ENCODE peak calls at places on chromosomes 5 and 9, in nine cellular contexts. One of them, this sample, is unnamed.
A peak's percentile ranks its signal among the peaks of the same experiment; 100 is the strongest.

GRCh38 chr9:77912895-77913693 is 118.5 kb downstream of the GNAQ start:
- ATAC-seq in naive thymus-derived CD8-positive, alpha-beta T cell: no peak
- ATAC-seq in activated naive CD4-positive, alpha-beta T cell treated with anti-CD3 and anti-CD28 coated beads, Interleukin-2, amount 50 U/mL, for 72 hours: no peak
- ATAC-seq in pancreas: no peak
- ATAC-seq in stimulated activated naive CD8-positive, alpha-beta T cell treated with anti-CD3 and anti-CD28 coated beads, Interleukin-15, amount 100 ng/mL, for 72 hours: no peak
- ATAC-seq in right cardiac atrium: no peak
- ATAC-seq in stimulated activated memory B cell treated with anti-CD40 and anti-IgM and Interleukin-4, amounts not matched to agents 10 μg/mL and 1 μg/mL and 100 μg/mL, for 72 hours: no peak
- ATAC-seq in Right ventricle myocardium superior: no peak
- ATAC-seq in right lobe of liver: no peak
- ATAC-seq in this sample: no peak

GRCh38 chr9:98565152-98566135 is 143.3 kb downstream of the GABBR2 start:
- ATAC-seq in naive thymus-derived CD8-positive, alpha-beta T cell: no peak
- ATAC-seq in activated naive CD4-positive, alpha-beta T cell treated with anti-CD3 and anti-CD28 coated beads, Interleukin-2, amount 50 U/mL, for 72 hours: no peak
- ATAC-seq in pancreas: no peak
- ATAC-seq in stimulated activated naive CD8-positive, alpha-beta T cell treated with anti-CD3 and anti-CD28 coated beads, Interleukin-15, amount 100 ng/mL, for 72 hours: peak; percentile 18
- ATAC-seq in right cardiac atrium: no peak
- ATAC-seq in stimulated activated memory B cell treated with anti-CD40 and anti-IgM and Interleukin-4, amounts not matched to agents 10 μg/mL and 1 μg/mL and 100 μg/mL, for 72 hours: peak; percentile 10
- ATAC-seq in Right ventricle myocardium superior: no peak
- ATAC-seq in right lobe of liver: no peak
- ATAC-seq in this sample: no peak

GRCh38 chr5:94968507-94969095 is 316.3 kb downstream of the MCTP1 start:
- ATAC-seq in naive thymus-derived CD8-positive, alpha-beta T cell: no peak
- ATAC-seq in activated naive CD4-positive, alpha-beta T cell treated with anti-CD3 and anti-CD28 coated beads, Interleukin-2, amount 50 U/mL, for 72 hours: peak; percentile 60
- ATAC-seq in pancreas: peak; percentile 98
- ATAC-seq in stimulated activated naive CD8-positive, alpha-beta T cell treated with anti-CD3 and anti-CD28 coated beads, Interleukin-15, amount 100 ng/mL, for 72 hours: peak; percentile 53
- ATAC-seq in right cardiac atrium: peak; percentile 31
- ATAC-seq in stimulated activated memory B cell treated with anti-CD40 and anti-IgM and Interleukin-4, amounts not matched to agents 10 μg/mL and 1 μg/mL and 100 μg/mL, for 72 hours: peak; percentile 47
- ATAC-seq in Right ventricle myocardium superior: peak; percentile 66
- ATAC-seq in right lobe of liver: peak; percentile 93
- ATAC-seq in this sample: no peak

GRCh38 chr9:115157245-115157674 is 39.3 kb upstream of the TNC start:
- ATAC-seq in naive thymus-derived CD8-positive, alpha-beta T cell: no peak
- ATAC-seq in activated naive CD4-positive, alpha-beta T cell treated with anti-CD3 and anti-CD28 coated beads, Interleukin-2, amount 50 U/mL, for 72 hours: peak; percentile 81
- ATAC-seq in pancreas: peak; percentile 59
- ATAC-seq in stimulated activated naive CD8-positive, alpha-beta T cell treated with anti-CD3 and anti-CD28 coated beads, Interleukin-15, amount 100 ng/mL, for 72 hours: no peak
- ATAC-seq in right cardiac atrium: no peak
- ATAC-seq in stimulated activated memory B cell treated with anti-CD40 and anti-IgM and Interleukin-4, amounts not matched to agents 10 μg/mL and 1 μg/mL and 100 μg/mL, for 72 hours: no peak
- ATAC-seq in Right ventricle myocardium superior: no peak
- ATAC-seq in right lobe of liver: no peak
- ATAC-seq in this sample: peak; percentile 83

GRCh38 chr5:157669701-157670097 is 1.6 kb upstream of the C5orf52 start:
- ATAC-seq in naive thymus-derived CD8-positive, alpha-beta T cell: no peak
- ATAC-seq in activated naive CD4-positive, alpha-beta T cell treated with anti-CD3 and anti-CD28 coated beads, Interleukin-2, amount 50 U/mL, for 72 hours: no peak
- ATAC-seq in pancreas: no peak
- ATAC-seq in stimulated activated naive CD8-positive, alpha-beta T cell treated with anti-CD3 and anti-CD28 coated beads, Interleukin-15, amount 100 ng/mL, for 72 hours: no peak
- ATAC-seq in right cardiac atrium: no peak
- ATAC-seq in stimulated activated memory B cell treated with anti-CD40 and anti-IgM and Interleukin-4, amounts not matched to agents 10 μg/mL and 1 μg/mL and 100 μg/mL, for 72 hours: no peak
- ATAC-seq in Right ventricle myocardium superior: no peak
- ATAC-seq in right lobe of liver: no peak
- ATAC-seq in this sample: no peak

GRCh38 chr5:141778211-141778610 is 96.2 kb upstream of the ARAP3 start:
- ATAC-seq in naive thymus-derived CD8-positive, alpha-beta T cell: no peak
- ATAC-seq in activated naive CD4-positive, alpha-beta T cell treated with anti-CD3 and anti-CD28 coated beads, Interleukin-2, amount 50 U/mL, for 72 hours: no peak
- ATAC-seq in pancreas: no peak
- ATAC-seq in stimulated activated naive CD8-positive, alpha-beta T cell treated with anti-CD3 and anti-CD28 coated beads, Interleukin-15, amount 100 ng/mL, for 72 hours: peak; percentile 57
- ATAC-seq in right cardiac atrium: no peak
- ATAC-seq in stimulated activated memory B cell treated with anti-CD40 and anti-IgM and Interleukin-4, amounts not matched to agents 10 μg/mL and 1 μg/mL and 100 μg/mL, for 72 hours: no peak
- ATAC-seq in Right ventricle myocardium superior: no peak
- ATAC-seq in right lobe of liver: no peak
- ATAC-seq in this sample: no peak

GRCh38 chr5:28398185-28398584 is 1359.8 kb upstream of the CDH9 start:
- ATAC-seq in naive thymus-derived CD8-positive, alpha-beta T cell: no peak
- ATAC-seq in activated naive CD4-positive, alpha-beta T cell treated with anti-CD3 and anti-CD28 coated beads, Interleukin-2, amount 50 U/mL, for 72 hours: no peak
- ATAC-seq in pancreas: no peak
- ATAC-seq in stimulated activated naive CD8-positive, alpha-beta T cell treated with anti-CD3 and anti-CD28 coated beads, Interleukin-15, amount 100 ng/mL, for 72 hours: no peak
- ATAC-seq in right cardiac atrium: no peak
- ATAC-seq in stimulated activated memory B cell treated with anti-CD40 and anti-IgM and Interleukin-4, amounts not matched to agents 10 μg/mL and 1 μg/mL and 100 μg/mL, for 72 hours: no peak
- ATAC-seq in Right ventricle myocardium superior: no peak
- ATAC-seq in right lobe of liver: no peak
- ATAC-seq in this sample: no peak

GRCh38 chr9:70390922-70391321 is 23.5 kb downstream of the KLF9 start:
- ATAC-seq in naive thymus-derived CD8-positive, alpha-beta T cell: peak; percentile 62
- ATAC-seq in activated naive CD4-positive, alpha-beta T cell treated with anti-CD3 and anti-CD28 coated beads, Interleukin-2, amount 50 U/mL, for 72 hours: peak; percentile 85
- ATAC-seq in pancreas: peak; percentile 27
- ATAC-seq in stimulated activated naive CD8-positive, alpha-beta T cell treated with anti-CD3 and anti-CD28 coated beads, Interleukin-15, amount 100 ng/mL, for 72 hours: peak; percentile 80
- ATAC-seq in right cardiac atrium: no peak
- ATAC-seq in stimulated activated memory B cell treated with anti-CD40 and anti-IgM and Interleukin-4, amounts not matched to agents 10 μg/mL and 1 μg/mL and 100 μg/mL, for 72 hours: no peak
- ATAC-seq in Right ventricle myocardium superior: no peak
- ATAC-seq in right lobe of liver: no peak
- ATAC-seq in this sample: no peak

GRCh38 chr9:129437626-129438323 is 183.1 kb downstream of the C9orf50 start:
- ATAC-seq in naive thymus-derived CD8-positive, alpha-beta T cell: peak; percentile 16
- ATAC-seq in activated naive CD4-positive, alpha-beta T cell treated with anti-CD3 and anti-CD28 coated beads, Interleukin-2, amount 50 U/mL, for 72 hours: peak; percentile 14
- ATAC-seq in pancreas: peak; percentile 40
- ATAC-seq in stimulated activated naive CD8-positive, alpha-beta T cell treated with anti-CD3 and anti-CD28 coated beads, Interleukin-15, amount 100 ng/mL, for 72 hours: no peak
- ATAC-seq in right cardiac atrium: peak; percentile 34
- ATAC-seq in stimulated activated memory B cell treated with anti-CD40 and anti-IgM and Interleukin-4, amounts not matched to agents 10 μg/mL and 1 μg/mL and 100 μg/mL, for 72 hours: no peak
- ATAC-seq in Right ventricle myocardium superior: peak; percentile 50
- ATAC-seq in right lobe of liver: peak; percentile 30
- ATAC-seq in this sample: peak; percentile 31

GRCh38 chr5:73515232-73515631 is 17.0 kb downstream of the BTF3 start:
- ATAC-seq in naive thymus-derived CD8-positive, alpha-beta T cell: no peak
- ATAC-seq in activated naive CD4-positive, alpha-beta T cell treated with anti-CD3 and anti-CD28 coated beads, Interleukin-2, amount 50 U/mL, for 72 hours: no peak
- ATAC-seq in pancreas: peak; percentile 70
- ATAC-seq in stimulated activated naive CD8-positive, alpha-beta T cell treated with anti-CD3 and anti-CD28 coated beads, Interleukin-15, amount 100 ng/mL, for 72 hours: no peak
- ATAC-seq in right cardiac atrium: no peak
- ATAC-seq in stimulated activated memory B cell treated with anti-CD40 and anti-IgM and Interleukin-4, amounts not matched to agents 10 μg/mL and 1 μg/mL and 100 μg/mL, for 72 hours: no peak
- ATAC-seq in Right ventricle myocardium superior: no peak
- ATAC-seq in right lobe of liver: no peak
- ATAC-seq in this sample: no peak

GRCh38 chr9:106888992-106889631 is 26.1 kb downstream of the ZNF462 start:
- ATAC-seq in naive thymus-derived CD8-positive, alpha-beta T cell: no peak
- ATAC-seq in activated naive CD4-positive, alpha-beta T cell treated with anti-CD3 and anti-CD28 coated beads, Interleukin-2, amount 50 U/mL, for 72 hours: no peak
- ATAC-seq in pancreas: no peak
- ATAC-seq in stimulated activated naive CD8-positive, alpha-beta T cell treated with anti-CD3 and anti-CD28 coated beads, Interleukin-15, amount 100 ng/mL, for 72 hours: no peak
- ATAC-seq in right cardiac atrium: no peak
- ATAC-seq in stimulated activated memory B cell treated with anti-CD40 and anti-IgM and Interleukin-4, amounts not matched to agents 10 μg/mL and 1 μg/mL and 100 μg/mL, for 72 hours: no peak
- ATAC-seq in Right ventricle myocardium superior: no peak
- ATAC-seq in right lobe of liver: no peak
- ATAC-seq in this sample: no peak

GRCh38 chr5:148807845-148808244 is 18.6 kb upstream of the ADRB2 start:
- ATAC-seq in naive thymus-derived CD8-positive, alpha-beta T cell: no peak
- ATAC-seq in activated naive CD4-positive, alpha-beta T cell treated with anti-CD3 and anti-CD28 coated beads, Interleukin-2, amount 50 U/mL, for 72 hours: no peak
- ATAC-seq in pancreas: peak; percentile 69
- ATAC-seq in stimulated activated naive CD8-positive, alpha-beta T cell treated with anti-CD3 and anti-CD28 coated beads, Interleukin-15, amount 100 ng/mL, for 72 hours: no peak
- ATAC-seq in right cardiac atrium: peak; percentile 52
- ATAC-seq in stimulated activated memory B cell treated with anti-CD40 and anti-IgM and Interleukin-4, amounts not matched to agents 10 μg/mL and 1 μg/mL and 100 μg/mL, for 72 hours: peak; percentile 24
- ATAC-seq in Right ventricle myocardium superior: peak; percentile 31
- ATAC-seq in right lobe of liver: peak; percentile 59
- ATAC-seq in this sample: peak; percentile 46

GRCh38 chr5:132277971-132278964 is 15.9 kb upstream of the SLC22A4 start:
- ATAC-seq in naive thymus-derived CD8-positive, alpha-beta T cell: no peak
- ATAC-seq in activated naive CD4-positive, alpha-beta T cell treated with anti-CD3 and anti-CD28 coated beads, Interleukin-2, amount 50 U/mL, for 72 hours: no peak
- ATAC-seq in pancreas: no peak
- ATAC-seq in stimulated activated naive CD8-positive, alpha-beta T cell treated with anti-CD3 and anti-CD28 coated beads, Interleukin-15, amount 100 ng/mL, for 72 hours: no peak
- ATAC-seq in right cardiac atrium: no peak
- ATAC-seq in stimulated activated memory B cell treated with anti-CD40 and anti-IgM and Interleukin-4, amounts not matched to agents 10 μg/mL and 1 μg/mL and 100 μg/mL, for 72 hours: peak; percentile 29
- ATAC-seq in Right ventricle myocardium superior: no peak
- ATAC-seq in right lobe of liver: peak; percentile 50
- ATAC-seq in this sample: no peak

GRCh38 chr5:139577689-139578347 is 16.7 kb downstream of the UBE2D2 start:
- ATAC-seq in naive thymus-derived CD8-positive, alpha-beta T cell: no peak
- ATAC-seq in activated naive CD4-positive, alpha-beta T cell treated with anti-CD3 and anti-CD28 coated beads, Interleukin-2, amount 50 U/mL, for 72 hours: no peak
- ATAC-seq in pancreas: peak; percentile 30
- ATAC-seq in stimulated activated naive CD8-positive, alpha-beta T cell treated with anti-CD3 and anti-CD28 coated beads, Interleukin-15, amount 100 ng/mL, for 72 hours: no peak
- ATAC-seq in right cardiac atrium: no peak
- ATAC-seq in stimulated activated memory B cell treated with anti-CD40 and anti-IgM and Interleukin-4, amounts not matched to agents 10 μg/mL and 1 μg/mL and 100 μg/mL, for 72 hours: no peak
- ATAC-seq in Right ventricle myocardium superior: no peak
- ATAC-seq in right lobe of liver: no peak
- ATAC-seq in this sample: no peak

GRCh38 chr9:94907246-94907936 is 180.9 kb downstream of the AOPEP start:
- ATAC-seq in naive thymus-derived CD8-positive, alpha-beta T cell: no peak
- ATAC-seq in activated naive CD4-positive, alpha-beta T cell treated with anti-CD3 and anti-CD28 coated beads, Interleukin-2, amount 50 U/mL, for 72 hours: no peak
- ATAC-seq in pancreas: peak; percentile 90
- ATAC-seq in stimulated activated naive CD8-positive, alpha-beta T cell treated with anti-CD3 and anti-CD28 coated beads, Interleukin-15, amount 100 ng/mL, for 72 hours: peak; percentile 10
- ATAC-seq in right cardiac atrium: no peak
- ATAC-seq in stimulated activated memory B cell treated with anti-CD40 and anti-IgM and Interleukin-4, amounts not matched to agents 10 μg/mL and 1 μg/mL and 100 μg/mL, for 72 hours: no peak
- ATAC-seq in Right ventricle myocardium superior: no peak
- ATAC-seq in right lobe of liver: no peak
- ATAC-seq in this sample: no peak

GRCh38 chr5:5613261-5613990 is 190.9 kb downstream of the ICE1 start:
- ATAC-seq in naive thymus-derived CD8-positive, alpha-beta T cell: no peak
- ATAC-seq in activated naive CD4-positive, alpha-beta T cell treated with anti-CD3 and anti-CD28 coated beads, Interleukin-2, amount 50 U/mL, for 72 hours: no peak
- ATAC-seq in pancreas: no peak
- ATAC-seq in stimulated activated naive CD8-positive, alpha-beta T cell treated with anti-CD3 and anti-CD28 coated beads, Interleukin-15, amount 100 ng/mL, for 72 hours: peak; percentile 33
- ATAC-seq in right cardiac atrium: no peak
- ATAC-seq in stimulated activated memory B cell treated with anti-CD40 and anti-IgM and Interleukin-4, amounts not matched to agents 10 μg/mL and 1 μg/mL and 100 μg/mL, for 72 hours: peak; percentile 94
- ATAC-seq in Right ventricle myocardium superior: no peak
- ATAC-seq in right lobe of liver: no peak
- ATAC-seq in this sample: no peak

GRCh38 chr9:105625088-105625487 is 37.2 kb upstream of the TAL2 start:
- ATAC-seq in naive thymus-derived CD8-positive, alpha-beta T cell: no peak
- ATAC-seq in activated naive CD4-positive, alpha-beta T cell treated with anti-CD3 and anti-CD28 coated beads, Interleukin-2, amount 50 U/mL, for 72 hours: no peak
- ATAC-seq in pancreas: no peak
- ATAC-seq in stimulated activated naive CD8-positive, alpha-beta T cell treated with anti-CD3 and anti-CD28 coated beads, Interleukin-15, amount 100 ng/mL, for 72 hours: no peak
- ATAC-seq in right cardiac atrium: no peak
- ATAC-seq in stimulated activated memory B cell treated with anti-CD40 and anti-IgM and Interleukin-4, amounts not matched to agents 10 μg/mL and 1 μg/mL and 100 μg/mL, for 72 hours: no peak
- ATAC-seq in Right ventricle myocardium superior: no peak
- ATAC-seq in right lobe of liver: no peak
- ATAC-seq in this sample: no peak

GRCh38 chr5:142420521-142420920 is 95.7 kb upstream of the SPRY4 start:
- ATAC-seq in naive thymus-derived CD8-positive, alpha-beta T cell: no peak
- ATAC-seq in activated naive CD4-positive, alpha-beta T cell treated with anti-CD3 and anti-CD28 coated beads, Interleukin-2, amount 50 U/mL, for 72 hours: no peak
- ATAC-seq in pancreas: no peak
- ATAC-seq in stimulated activated naive CD8-positive, alpha-beta T cell treated with anti-CD3 and anti-CD28 coated beads, Interleukin-15, amount 100 ng/mL, for 72 hours: no peak
- ATAC-seq in right cardiac atrium: no peak
- ATAC-seq in stimulated activated memory B cell treated with anti-CD40 and anti-IgM and Interleukin-4, amounts not matched to agents 10 μg/mL and 1 μg/mL and 100 μg/mL, for 72 hours: no peak
- ATAC-seq in Right ventricle myocardium superior: no peak
- ATAC-seq in right lobe of liver: no peak
- ATAC-seq in this sample: no peak

GRCh38 chr9:73213300-73213699 is 61.6 kb downstream of the ANXA1 start:
- ATAC-seq in naive thymus-derived CD8-positive, alpha-beta T cell: no peak
- ATAC-seq in activated naive CD4-positive, alpha-beta T cell treated with anti-CD3 and anti-CD28 coated beads, Interleukin-2, amount 50 U/mL, for 72 hours: peak; percentile 70
- ATAC-seq in pancreas: no peak
- ATAC-seq in stimulated activated naive CD8-positive, alpha-beta T cell treated with anti-CD3 and anti-CD28 coated beads, Interleukin-15, amount 100 ng/mL, for 72 hours: peak; percentile 80
- ATAC-seq in right cardiac atrium: no peak
- ATAC-seq in stimulated activated memory B cell treated with anti-CD40 and anti-IgM and Interleukin-4, amounts not matched to agents 10 μg/mL and 1 μg/mL and 100 μg/mL, for 72 hours: no peak
- ATAC-seq in Right ventricle myocardium superior: no peak
- ATAC-seq in right lobe of liver: no peak
- ATAC-seq in this sample: no peak

GRCh38 chr5:74240783-74241750 is 399.5 kb downstream of the ENC1 start:
- ATAC-seq in naive thymus-derived CD8-positive, alpha-beta T cell: no peak
- ATAC-seq in activated naive CD4-positive, alpha-beta T cell treated with anti-CD3 and anti-CD28 coated beads, Interleukin-2, amount 50 U/mL, for 72 hours: peak; percentile 93
- ATAC-seq in pancreas: peak; percentile 90
- ATAC-seq in stimulated activated naive CD8-positive, alpha-beta T cell treated with anti-CD3 and anti-CD28 coated beads, Interleukin-15, amount 100 ng/mL, for 72 hours: peak; percentile 52
- ATAC-seq in right cardiac atrium: peak; percentile 45
- ATAC-seq in stimulated activated memory B cell treated with anti-CD40 and anti-IgM and Interleukin-4, amounts not matched to agents 10 μg/mL and 1 μg/mL and 100 μg/mL, for 72 hours: no peak
- ATAC-seq in Right ventricle myocardium superior: no peak
- ATAC-seq in right lobe of liver: no peak
- ATAC-seq in this sample: no peak

GRCh38 chr9:107173422-107174180 is 109.5 kb upstream of the RAD23B start:
- ATAC-seq in naive thymus-derived CD8-positive, alpha-beta T cell: no peak
- ATAC-seq in activated naive CD4-positive, alpha-beta T cell treated with anti-CD3 and anti-CD28 coated beads, Interleukin-2, amount 50 U/mL, for 72 hours: peak; percentile 79
- ATAC-seq in pancreas: no peak
- ATAC-seq in stimulated activated naive CD8-positive, alpha-beta T cell treated with anti-CD3 and anti-CD28 coated beads, Interleukin-15, amount 100 ng/mL, for 72 hours: peak; percentile 77
- ATAC-seq in right cardiac atrium: no peak
- ATAC-seq in stimulated activated memory B cell treated with anti-CD40 and anti-IgM and Interleukin-4, amounts not matched to agents 10 μg/mL and 1 μg/mL and 100 μg/mL, for 72 hours: no peak
- ATAC-seq in Right ventricle myocardium superior: no peak
- ATAC-seq in right lobe of liver: no peak
- ATAC-seq in this sample: no peak

GRCh38 chr5:104751969-104752368 is 1189.4 kb upstream of the NUDT12 start:
- ATAC-seq in naive thymus-derived CD8-positive, alpha-beta T cell: no peak
- ATAC-seq in activated naive CD4-positive, alpha-beta T cell treated with anti-CD3 and anti-CD28 coated beads, Interleukin-2, amount 50 U/mL, for 72 hours: no peak
- ATAC-seq in pancreas: no peak
- ATAC-seq in stimulated activated naive CD8-positive, alpha-beta T cell treated with anti-CD3 and anti-CD28 coated beads, Interleukin-15, amount 100 ng/mL, for 72 hours: no peak
- ATAC-seq in right cardiac atrium: no peak
- ATAC-seq in stimulated activated memory B cell treated with anti-CD40 and anti-IgM and Interleukin-4, amounts not matched to agents 10 μg/mL and 1 μg/mL and 100 μg/mL, for 72 hours: no peak
- ATAC-seq in Right ventricle myocardium superior: no peak
- ATAC-seq in right lobe of liver: no peak
- ATAC-seq in this sample: no peak

GRCh38 chr5:168186289-168187074 is 105.0 kb upstream of the WWC1 start:
- ATAC-seq in naive thymus-derived CD8-positive, alpha-beta T cell: no peak
- ATAC-seq in activated naive CD4-positive, alpha-beta T cell treated with anti-CD3 and anti-CD28 coated beads, Interleukin-2, amount 50 U/mL, for 72 hours: no peak
- ATAC-seq in pancreas: no peak
- ATAC-seq in stimulated activated naive CD8-positive, alpha-beta T cell treated with anti-CD3 and anti-CD28 coated beads, Interleukin-15, amount 100 ng/mL, for 72 hours: no peak
- ATAC-seq in right cardiac atrium: peak; percentile 16
- ATAC-seq in stimulated activated memory B cell treated with anti-CD40 and anti-IgM and Interleukin-4, amounts not matched to agents 10 μg/mL and 1 μg/mL and 100 μg/mL, for 72 hours: no peak
- ATAC-seq in Right ventricle myocardium superior: peak; percentile 79
- ATAC-seq in right lobe of liver: no peak
- ATAC-seq in this sample: no peak

GRCh38 chr5:59496524-59497134 is 396.9 kb downstream of the PDE4D start:
- ATAC-seq in naive thymus-derived CD8-positive, alpha-beta T cell: no peak
- ATAC-seq in activated naive CD4-positive, alpha-beta T cell treated with anti-CD3 and anti-CD28 coated beads, Interleukin-2, amount 50 U/mL, for 72 hours: peak; percentile 40
- ATAC-seq in pancreas: peak; percentile 44
- ATAC-seq in stimulated activated naive CD8-positive, alpha-beta T cell treated with anti-CD3 and anti-CD28 coated beads, Interleukin-15, amount 100 ng/mL, for 72 hours: no peak
- ATAC-seq in right cardiac atrium: no peak
- ATAC-seq in stimulated activated memory B cell treated with anti-CD40 and anti-IgM and Interleukin-4, amounts not matched to agents 10 μg/mL and 1 μg/mL and 100 μg/mL, for 72 hours: no peak
- ATAC-seq in Right ventricle myocardium superior: no peak
- ATAC-seq in right lobe of liver: peak; percentile 66
- ATAC-seq in this sample: no peak

GRCh38 chr9:130541533-130541932 is 37.8 kb upstream of the FUBP3 start:
- ATAC-seq in naive thymus-derived CD8-positive, alpha-beta T cell: no peak
- ATAC-seq in activated naive CD4-positive, alpha-beta T cell treated with anti-CD3 and anti-CD28 coated beads, Interleukin-2, amount 50 U/mL, for 72 hours: no peak
- ATAC-seq in pancreas: no peak
- ATAC-seq in stimulated activated naive CD8-positive, alpha-beta T cell treated with anti-CD3 and anti-CD28 coated beads, Interleukin-15, amount 100 ng/mL, for 72 hours: no peak
- ATAC-seq in right cardiac atrium: no peak
- ATAC-seq in stimulated activated memory B cell treated with anti-CD40 and anti-IgM and Interleukin-4, amounts not matched to agents 10 μg/mL and 1 μg/mL and 100 μg/mL, for 72 hours: no peak
- ATAC-seq in Right ventricle myocardium superior: no peak
- ATAC-seq in right lobe of liver: no peak
- ATAC-seq in this sample: no peak

GRCh38 chr9:72898360-72898759 is 54.5 kb downstream of the ALDH1A1 start:
- ATAC-seq in naive thymus-derived CD8-positive, alpha-beta T cell: no peak
- ATAC-seq in activated naive CD4-positive, alpha-beta T cell treated with anti-CD3 and anti-CD28 coated beads, Interleukin-2, amount 50 U/mL, for 72 hours: no peak
- ATAC-seq in pancreas: no peak
- ATAC-seq in stimulated activated naive CD8-positive, alpha-beta T cell treated with anti-CD3 and anti-CD28 coated beads, Interleukin-15, amount 100 ng/mL, for 72 hours: no peak
- ATAC-seq in right cardiac atrium: no peak
- ATAC-seq in stimulated activated memory B cell treated with anti-CD40 and anti-IgM and Interleukin-4, amounts not matched to agents 10 μg/mL and 1 μg/mL and 100 μg/mL, for 72 hours: no peak
- ATAC-seq in Right ventricle myocardium superior: no peak
- ATAC-seq in right lobe of liver: no peak
- ATAC-seq in this sample: no peak

GRCh38 chr5:181239062-181239663 is 4.5 kb downstream of the RACK1 start:
- ATAC-seq in naive thymus-derived CD8-positive, alpha-beta T cell: no peak
- ATAC-seq in activated naive CD4-positive, alpha-beta T cell treated with anti-CD3 and anti-CD28 coated beads, Interleukin-2, amount 50 U/mL, for 72 hours: no peak
- ATAC-seq in pancreas: no peak
- ATAC-seq in stimulated activated naive CD8-positive, alpha-beta T cell treated with anti-CD3 and anti-CD28 coated beads, Interleukin-15, amount 100 ng/mL, for 72 hours: no peak
- ATAC-seq in right cardiac atrium: no peak
- ATAC-seq in stimulated activated memory B cell treated with anti-CD40 and anti-IgM and Interleukin-4, amounts not matched to agents 10 μg/mL and 1 μg/mL and 100 μg/mL, for 72 hours: no peak
- ATAC-seq in Right ventricle myocardium superior: no peak
- ATAC-seq in right lobe of liver: no peak
- ATAC-seq in this sample: no peak

GRCh38 chr9:71549023-71549422 is 219.3 kb downstream of the CEMIP2 start:
- ATAC-seq in naive thymus-derived CD8-positive, alpha-beta T cell: no peak
- ATAC-seq in activated naive CD4-positive, alpha-beta T cell treated with anti-CD3 and anti-CD28 coated beads, Interleukin-2, amount 50 U/mL, for 72 hours: no peak
- ATAC-seq in pancreas: no peak
- ATAC-seq in stimulated activated naive CD8-positive, alpha-beta T cell treated with anti-CD3 and anti-CD28 coated beads, Interleukin-15, amount 100 ng/mL, for 72 hours: no peak
- ATAC-seq in right cardiac atrium: no peak
- ATAC-seq in stimulated activated memory B cell treated with anti-CD40 and anti-IgM and Interleukin-4, amounts not matched to agents 10 μg/mL and 1 μg/mL and 100 μg/mL, for 72 hours: peak; percentile 83
- ATAC-seq in Right ventricle myocardium superior: no peak
- ATAC-seq in right lobe of liver: no peak
- ATAC-seq in this sample: no peak

This sample was measured in gastroesophageal sphincter.